ENCODE peak calls at places on chromosomes 1 and 21, in eight cellular contexts. Q is Caco-2, J is adrenal gland, X is PC-3, E is stomach, T is right lobe of liver, R is spleen, S is lower lobe of right lung. O is an unnamed sample. For H3K4me1, the result is how much of the 10 kb centered on the place peaks cover.

GRCh38 chr1:72482736-72483413 is 200.5 kb upstream of the NEGR1 start:
- DNase-seq in R (no peak), E (no peak), T (no peak), S (no peak), J (no peak), X (no peak), Q (no peak), O (no peak)

GRCh38 chr1:9233241-9233941 is 1.2 kb upstream of the H6PD start:
- DNase-seq in S (peak), R (peak), Q (no peak), E (peak), X (no peak), J (peak), T (peak), O (peak)

GRCh38 chr1:234958702-234959649 is 169.7 kb downstream of the TOMM20 start:
- DNase-seq in S (no peak), J (no peak), R (no peak), E (no peak), X (no peak), T (no peak), Q (peak), O (no peak)

GRCh38 chr1:55955237-55955636 is 624.1 kb downstream of the PLPP3 start:
- DNase-seq in T (no peak), E (no peak), S (no peak), Q (no peak), X (peak), J (no peak), R (no peak), O (no peak)

GRCh38 chr1:61640531-61641125 is 84.3 kb downstream of the TM2D1 start:
- DNase-seq in S (no peak), X (no peak), Q (no peak), E (no peak), J (no peak), T (no peak), R (no peak), O (no peak)

GRCh38 chr1:17648457-17649145 is 106.5 kb upstream of the ACTL8 start:
- DNase-seq in R (no peak), X (no peak), T (no peak), Q (no peak), J (peak), S (no peak), E (no peak), O (peak)

GRCh38 chr1:209590405-209590804 is 6.9 kb downstream of the CAMK1G start:
- DNase-seq in T (no peak), S (no peak), E (no peak), X (no peak), R (no peak), J (no peak), Q (no peak), O (no peak)

GRCh38 chr1:108679586-108680213 is 12.4 kb upstream of the PRPF38B start:
- DNase-seq in Q (no peak), R (no peak), E (no peak), T (no peak), S (no peak), X (no peak), J (no peak), O (no peak)

GRCh38 chr1:41683681-41684500 is 199.4 kb upstream of the EDN2 start:
- DNase-seq in R (peak), S (no peak), J (peak), X (peak), T (peak), E (no peak), Q (no peak), O (no peak)
- H3K4me3 ChIP-seq in R (no peak), S (no peak), J (no peak), X (no peak), T (no peak), E (no peak), Q (no peak), O (no peak)

GRCh38 chr1:203668401-203668800 is 41.8 kb downstream of the ATP2B4 start:
- DNase-seq in X (no peak), S (no peak), R (no peak), Q (peak), E (no peak), T (peak), J (no peak), O (no peak)
- H3K4me1 ChIP-seq in X (under half), S (half or more), R (half or more), Q (under half), E (under half), T (under half), J (under half), O (under half)

GRCh38 chr1:31373897-31374486 is 1.1 kb upstream of the FABP3 start:
- DNase-seq in Q (no peak), X (no peak), E (no peak), S (no peak), J (no peak), T (no peak), R (no peak), O (no peak)

GRCh38 chr1:31374511-31375196 is 1.8 kb upstream of the FABP3 start:
- DNase-seq in Q (no peak), E (peak), S (no peak), X (peak), R (no peak), J (peak), T (no peak), O (peak)

GRCh38 chr1:31372051-31372450 is 825 bp downstream of the FABP3 start:
- DNase-seq in R (no peak), J (no peak), S (no peak), Q (no peak), X (no peak), T (no peak), E (peak), O (no peak)

GRCh38 chr1:31371560-31371959 is 1.3 kb downstream of the FABP3 start:
- DNase-seq in X (no peak), Q (no peak), E (no peak), T (no peak), J (no peak), S (no peak), R (no peak), O (no peak)

GRCh38 chr1:31372961-31373896 is at the start of gene FABP3:
- DNase-seq in E (peak), Q (peak), T (peak), S (peak), R (peak), X (peak), J (peak), O (peak)
- H3K4me3 ChIP-seq in E (peak), Q (peak), T (peak), S (peak), R (no peak), X (peak), J (no peak), O (peak)

GRCh38 chr1:160127865-160128523 is 12.4 kb downstream of the ATP1A2 start:
- DNase-seq in R (peak), T (no peak), X (peak), S (no peak), Q (no peak), J (peak), E (no peak), O (no peak)

GRCh38 chr1:160124709-160125478 is 9.3 kb downstream of the ATP1A2 start:
- DNase-seq in E (no peak), R (no peak), X (peak), S (no peak), Q (peak), J (peak), T (no peak), O (no peak)

GRCh38 chr1:160127381-160127780 is 11.8 kb downstream of the ATP1A2 start:
- DNase-seq in Q (no peak), R (peak), S (no peak), J (no peak), X (no peak), E (no peak), T (no peak), O (no peak)

GRCh38 chr1:160123726-160124125 is 8.2 kb downstream of the ATP1A2 start:
- DNase-seq in X (no peak), T (no peak), S (no peak), R (no peak), J (no peak), E (no peak), Q (no peak), O (no peak)

GRCh38 chr1:160125761-160126160 is 10.2 kb downstream of the ATP1A2 start:
- DNase-seq in J (no peak), T (no peak), Q (no peak), S (no peak), E (no peak), X (peak), R (no peak), O (no peak)
- H3K4me1 ChIP-seq in J (under half), T (under half), Q (under half), S (under half), E (under half), X (under half), R (under half), O (under half)

GRCh38 chr21:33237446-33237845 is 7.7 kb downstream of the IFNAR2 start:
- DNase-seq in R (no peak), E (no peak), J (no peak), T (no peak), X (no peak), Q (no peak), S (no peak), O (no peak)
- H3K4me3 ChIP-seq in R (no peak), E (no peak), J (no peak), T (no peak), X (no peak), Q (no peak), S (no peak), O (no peak)

DNA sequence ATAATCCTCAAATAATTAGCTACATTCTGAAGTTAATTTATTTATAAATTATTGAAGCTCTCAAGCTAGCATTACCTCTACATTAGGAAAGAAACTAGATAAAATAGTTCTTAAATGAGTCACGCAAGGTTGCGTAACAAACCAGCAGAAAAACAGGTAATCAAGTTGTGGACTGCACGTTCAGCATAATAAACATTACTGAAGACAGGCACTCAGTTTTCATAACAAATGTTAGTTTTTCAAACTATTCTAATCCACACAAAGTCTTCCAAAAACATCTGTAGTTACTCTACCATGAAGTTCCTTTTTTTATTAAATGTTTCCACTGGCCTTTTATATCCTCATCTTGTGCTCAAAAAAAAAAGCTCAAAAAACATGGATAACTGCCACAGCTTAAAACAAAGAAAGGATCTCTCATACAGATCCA is 1.3 kb downstream of the TOR1AIP2 start:
- DNase-seq in R (no peak), S (no peak), E (no peak), T (no peak), X (peak), J (peak), Q (no peak), O (no peak)
- H3K4me1 ChIP-seq in R (half or more), S (half or more), E (under half), T (half or more), X (under half), J (under half), Q (under half), O (half or more)

GRCh38 chr1:83509229-83509870 is 489.6 kb downstream of the TTLL7 start:
- DNase-seq in S (no peak), J (no peak), X (no peak), T (no peak), R (no peak), E (no peak), Q (no peak), O (no peak)

GRCh38 chr1:83505148-83505547 is 493.8 kb downstream of the TTLL7 start:
- DNase-seq in R (no peak), T (no peak), J (no peak), S (no peak), E (no peak), Q (no peak), X (no peak), O (no peak)

GRCh38 chr1:83512371-83513004 is 486.4 kb downstream of the TTLL7 start:
- DNase-seq in J (no peak), S (no peak), T (no peak), R (no peak), Q (no peak), E (no peak), X (no peak), O (no peak)

GRCh38 chr1:83511327-83511726 is 487.6 kb downstream of the TTLL7 start:
- DNase-seq in X (no peak), J (no peak), R (no peak), T (no peak), Q (no peak), S (no peak), E (no peak), O (no peak)

DNA sequence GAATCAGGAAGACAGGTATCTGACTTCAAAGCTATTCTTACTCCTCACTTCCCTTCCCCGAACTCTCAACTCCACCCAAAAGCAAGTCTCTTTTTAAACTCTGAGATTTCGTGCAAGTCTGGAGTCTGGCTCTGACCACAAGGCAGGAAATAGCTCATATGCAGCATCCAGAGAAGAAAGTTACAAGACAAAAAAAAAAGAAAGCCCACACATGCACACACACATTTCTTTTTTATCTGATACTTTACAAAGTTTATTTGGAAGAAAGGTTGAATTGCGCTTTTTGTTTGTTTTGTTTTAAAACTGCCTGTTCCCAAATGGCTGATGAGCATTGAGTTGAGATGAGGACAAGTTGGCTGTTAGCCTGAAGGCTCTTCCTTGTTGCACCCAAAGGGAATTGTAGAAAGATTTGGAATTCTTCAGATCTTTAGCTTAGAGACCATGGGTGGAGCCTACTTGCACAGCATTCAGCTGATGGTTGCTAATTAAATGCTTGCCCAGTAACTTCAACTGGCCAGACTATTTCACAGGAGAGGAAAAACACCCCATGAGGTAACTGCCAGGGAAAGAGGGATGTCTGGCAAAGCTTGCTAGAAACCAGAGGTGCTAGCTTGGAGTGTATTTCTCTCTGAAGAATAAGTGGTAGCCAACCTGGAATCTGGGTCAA is 490.3 kb downstream of the TTLL7 start:
- DNase-seq in J (no peak), S (no peak), T (no peak), X (no peak), Q (no peak), R (no peak), E (no peak), O (no peak)
- H3K4me3 ChIP-seq in J (no peak), S (no peak), T (peak), X (no peak), Q (no peak), R (no peak), E (no peak), O (peak)

GRCh38 chr1:54287176-54287650 is 87.2 kb downstream of the MRPL37 start:
- DNase-seq in Q (no peak), X (no peak), T (peak), S (peak), J (peak), R (peak), E (peak), O (peak)

GRCh38 chr1:54289939-54290233 is 89.9 kb downstream of the MRPL37 start:
- DNase-seq in X (no peak), E (no peak), R (no peak), T (no peak), S (no peak), J (peak), Q (no peak), O (no peak)

GRCh38 chr1:54289061-54289938 is 89.3 kb downstream of the MRPL37 start:
- DNase-seq in R (no peak), X (no peak), E (no peak), Q (no peak), T (no peak), J (no peak), S (no peak), O (no peak)

GRCh38 chr1:54285815-54286214 is 85.8 kb downstream of the MRPL37 start:
- DNase-seq in J (no peak), Q (no peak), T (no peak), S (no peak), X (no peak), R (no peak), E (no peak), O (no peak)

GRCh38 chr1:54287821-54288220 is 87.9 kb downstream of the MRPL37 start:
- DNase-seq in X (no peak), S (no peak), T (no peak), J (peak), Q (no peak), E (no peak), R (no peak), O (peak)
- H3K4me1 ChIP-seq in X (under half), S (under half), T (under half), J (under half), Q (under half), E (half or more), R (half or more), O (half or more)

DNA sequence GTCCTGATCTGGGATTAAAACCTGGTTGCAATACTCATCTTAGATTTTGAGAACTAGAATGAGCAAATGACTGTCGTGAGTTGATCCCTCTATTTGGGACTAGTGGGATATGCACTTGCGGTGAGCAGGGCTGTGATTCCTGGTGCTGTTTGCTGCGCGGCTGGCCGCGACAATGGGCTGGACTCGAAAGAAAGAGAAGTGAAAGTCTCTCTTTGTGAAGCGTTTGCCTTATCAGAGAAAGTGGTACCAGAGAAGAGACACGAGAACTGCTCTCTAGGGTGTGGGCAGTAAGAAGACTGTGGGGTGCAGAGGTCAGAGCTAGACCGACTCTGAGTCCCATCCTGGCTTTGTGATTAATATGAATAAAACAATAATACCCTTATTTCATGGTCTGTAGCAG is 8.6 kb downstream of the ST6GALNAC3 start:
- DNase-seq in X (no peak), R (no peak), T (no peak), Q (no peak), E (no peak), J (no peak), S (no peak), O (no peak)
- H3K4me3 ChIP-seq in X (no peak), R (no peak), T (no peak), Q (no peak), E (no peak), J (no peak), S (no peak), O (no peak)

DNA sequence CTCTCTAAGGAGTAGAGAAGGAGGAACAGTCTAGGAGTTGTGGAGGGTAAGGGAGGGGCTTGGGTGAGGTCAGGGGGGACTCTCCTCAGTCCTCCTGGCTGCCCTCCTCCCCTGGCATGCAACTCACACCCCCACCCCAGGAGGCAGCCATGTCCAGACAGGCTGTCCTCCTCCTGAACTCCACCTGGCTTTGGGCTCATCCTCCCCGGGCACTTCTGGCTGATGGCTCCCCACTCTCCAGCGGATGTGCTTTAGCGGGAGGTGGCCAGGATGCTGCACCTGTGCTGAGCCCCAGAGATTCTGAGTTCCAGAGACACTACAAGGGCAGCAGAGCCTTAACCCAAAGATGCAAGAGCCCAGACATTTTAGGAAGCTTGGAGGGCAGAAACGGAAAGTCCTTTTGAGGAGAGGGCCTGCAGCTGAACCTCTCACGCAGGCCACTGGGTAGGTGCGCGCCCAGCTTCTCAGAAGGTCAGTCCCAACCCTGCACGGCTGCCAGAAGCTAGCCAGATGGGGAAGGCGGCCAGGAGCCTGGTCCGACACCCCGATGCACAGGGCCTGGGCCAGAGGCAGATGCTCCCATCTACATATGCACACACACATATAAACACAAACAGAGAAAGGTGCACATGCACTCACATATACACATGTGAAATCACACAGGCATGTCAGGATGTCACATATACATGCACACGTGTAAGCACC is 83.4 kb downstream of the PDE9A start:
- DNase-seq in T (no peak), Q (no peak), R (no peak), S (no peak), E (no peak), J (no peak), X (no peak), O (no peak)
- H3K4me1 ChIP-seq in T (half or more), Q (under half), R (under half), S (half or more), E (under half), J (under half), X (under half), O (under half)